ENCODE peak calls at places on chromosomes 7 and 10, in eight cellular contexts. One of them, this sample, is unnamed.

GRCh38 chr10:76035728-76036409 is 604.4 kb downstream of the LRMDA start:
- DNase-seq in heart right ventricle: no peak
- DNase-seq in PC-3: no peak
- DNase-seq in HCT116: no peak
- DNase-seq in pancreas: peak; percentile 18
- DNase-seq in IMR-90: no peak
- DNase-seq in CD8-positive, alpha-beta T cell: no peak
- DNase-seq in fibroblast of the aortic adventitia: no peak
- DNase-seq in this sample: no peak

GRCh38 chr7:155979566-155979965 is 167.3 kb upstream of the SHH start:
- DNase-seq in heart right ventricle: no peak
- DNase-seq in PC-3: no peak
- DNase-seq in HCT116: no peak
- DNase-seq in pancreas: no peak
- DNase-seq in IMR-90: no peak
- DNase-seq in CD8-positive, alpha-beta T cell: no peak
- DNase-seq in fibroblast of the aortic adventitia: no peak
- DNase-seq in this sample: no peak

GRCh38 chr10:129094233-129094632 is 372.8 kb upstream of the MGMT start:
- DNase-seq in heart right ventricle: no peak
- DNase-seq in PC-3: no peak
- DNase-seq in HCT116: no peak
- DNase-seq in pancreas: no peak
- DNase-seq in IMR-90: no peak
- DNase-seq in CD8-positive, alpha-beta T cell: no peak
- DNase-seq in fibroblast of the aortic adventitia: no peak
- DNase-seq in this sample: no peak

GRCh38 chr10:25811141-25811685 is 122.8 kb upstream of the MYO3A start:
- DNase-seq in heart right ventricle: no peak
- DNase-seq in PC-3: no peak
- DNase-seq in HCT116: no peak
- DNase-seq in pancreas: no peak
- DNase-seq in IMR-90: no peak
- DNase-seq in CD8-positive, alpha-beta T cell: no peak
- DNase-seq in fibroblast of the aortic adventitia: no peak
- DNase-seq in this sample: no peak

GRCh38 chr7:151759591-151760042 is 117.3 kb downstream of the PRKAG2 start:
- DNase-seq in heart right ventricle: peak; percentile 60
- DNase-seq in PC-3: peak; percentile 76
- DNase-seq in HCT116: peak; percentile 57
- DNase-seq in pancreas: peak; percentile 65
- DNase-seq in IMR-90: peak; percentile 65
- DNase-seq in CD8-positive, alpha-beta T cell: peak; percentile 31
- DNase-seq in fibroblast of the aortic adventitia: peak; percentile 70
- DNase-seq in this sample: no peak

GRCh38 chr10:3065622-3066021 is 1.7 kb upstream of the PFKP start:
- DNase-seq in heart right ventricle: peak; percentile 80
- DNase-seq in PC-3: no peak
- DNase-seq in HCT116: no peak
- DNase-seq in pancreas: no peak
- DNase-seq in IMR-90: no peak
- DNase-seq in CD8-positive, alpha-beta T cell: no peak
- DNase-seq in fibroblast of the aortic adventitia: no peak
- DNase-seq in this sample: no peak

GRCh38 chr7:31488562-31489203 is 25.2 kb upstream of the ITPRID1 start:
- DNase-seq in heart right ventricle: peak; percentile 6
- DNase-seq in PC-3: peak; percentile 87
- DNase-seq in HCT116: peak; percentile 41
- DNase-seq in pancreas: no peak
- DNase-seq in IMR-90: no peak
- DNase-seq in CD8-positive, alpha-beta T cell: no peak
- DNase-seq in fibroblast of the aortic adventitia: peak; percentile 53
- DNase-seq in this sample: peak; percentile 13

GRCh38 chr7:33979807-33980355 is 74.5 kb downstream of the BMPER start:
- DNase-seq in heart right ventricle: no peak
- DNase-seq in PC-3: peak; percentile 63
- DNase-seq in HCT116: no peak
- DNase-seq in pancreas: no peak
- DNase-seq in IMR-90: peak; percentile 99
- DNase-seq in CD8-positive, alpha-beta T cell: no peak
- DNase-seq in fibroblast of the aortic adventitia: peak; percentile 97
- DNase-seq in this sample: no peak

GRCh38 chr10:114708717-114709352 is 50.8 kb upstream of the ABLIM1 start:
- DNase-seq in heart right ventricle: no peak
- DNase-seq in PC-3: peak; percentile 85
- DNase-seq in HCT116: peak; percentile 52
- DNase-seq in pancreas: no peak
- DNase-seq in IMR-90: peak; percentile 89
- DNase-seq in CD8-positive, alpha-beta T cell: no peak
- DNase-seq in fibroblast of the aortic adventitia: peak; percentile 62
- DNase-seq in this sample: no peak

GRCh38 chr7:16562456-16563220 is 36.0 kb downstream of the LRRC72 start:
- DNase-seq in heart right ventricle: no peak
- DNase-seq in PC-3: no peak
- DNase-seq in HCT116: no peak
- DNase-seq in pancreas: no peak
- DNase-seq in IMR-90: no peak
- DNase-seq in CD8-positive, alpha-beta T cell: no peak
- DNase-seq in fibroblast of the aortic adventitia: no peak
- DNase-seq in this sample: no peak

GRCh38 chr10:95550073-95550672 is 11.0 kb downstream of the SORBS1 start:
- DNase-seq in heart right ventricle: no peak
- DNase-seq in PC-3: peak; percentile 4
- DNase-seq in HCT116: no peak
- DNase-seq in pancreas: no peak
- DNase-seq in IMR-90: no peak
- DNase-seq in CD8-positive, alpha-beta T cell: no peak
- DNase-seq in fibroblast of the aortic adventitia: no peak
- DNase-seq in this sample: peak; percentile 67

GRCh38 chr10:8829592-8829991 is 775.1 kb downstream of the GATA3 start:
- DNase-seq in heart right ventricle: no peak
- DNase-seq in PC-3: peak; percentile 50
- DNase-seq in HCT116: no peak
- DNase-seq in pancreas: no peak
- DNase-seq in IMR-90: no peak
- DNase-seq in CD8-positive, alpha-beta T cell: no peak
- DNase-seq in fibroblast of the aortic adventitia: no peak
- DNase-seq in this sample: no peak

GRCh38 chr7:76260171-76260703 is 42.2 kb upstream of the HSPB1 start:
- DNase-seq in heart right ventricle: no peak
- DNase-seq in PC-3: peak; percentile 39
- DNase-seq in HCT116: peak; percentile 32
- DNase-seq in pancreas: no peak
- DNase-seq in IMR-90: no peak
- DNase-seq in CD8-positive, alpha-beta T cell: no peak
- DNase-seq in fibroblast of the aortic adventitia: no peak
- DNase-seq in this sample: no peak

GRCh38 chr7:106548491-106548890 is 112.5 kb downstream of the CCDC71L start:
- DNase-seq in heart right ventricle: no peak
- DNase-seq in PC-3: no peak
- DNase-seq in HCT116: no peak
- DNase-seq in pancreas: no peak
- DNase-seq in IMR-90: no peak
- DNase-seq in CD8-positive, alpha-beta T cell: no peak
- DNase-seq in fibroblast of the aortic adventitia: no peak
- DNase-seq in this sample: no peak

GRCh38 chr10:4509405-4509804 is 316.6 kb upstream of the AKR1E2 start:
- DNase-seq in heart right ventricle: no peak
- DNase-seq in PC-3: no peak
- DNase-seq in HCT116: no peak
- DNase-seq in pancreas: no peak
- DNase-seq in IMR-90: no peak
- DNase-seq in CD8-positive, alpha-beta T cell: no peak
- DNase-seq in fibroblast of the aortic adventitia: no peak
- DNase-seq in this sample: no peak

GRCh38 chr10:25522946-25523608 is 348.3 kb downstream of the GPR158 start:
- DNase-seq in heart right ventricle: no peak
- DNase-seq in PC-3: peak; percentile 21
- DNase-seq in HCT116: no peak
- DNase-seq in pancreas: no peak
- DNase-seq in IMR-90: no peak
- DNase-seq in CD8-positive, alpha-beta T cell: no peak
- DNase-seq in fibroblast of the aortic adventitia: peak; percentile 6
- DNase-seq in this sample: no peak

GRCh38 chr10:33979195-33979594 is 644.7 kb upstream of the NRP1 start:
- DNase-seq in heart right ventricle: no peak
- DNase-seq in PC-3: no peak
- DNase-seq in HCT116: no peak
- DNase-seq in pancreas: no peak
- DNase-seq in IMR-90: no peak
- DNase-seq in CD8-positive, alpha-beta T cell: no peak
- DNase-seq in fibroblast of the aortic adventitia: no peak
- DNase-seq in this sample: no peak

GRCh38 chr10:71512794-71513379 is 116.2 kb downstream of the CDH23 start:
- DNase-seq in heart right ventricle: no peak
- DNase-seq in PC-3: peak; percentile 71
- DNase-seq in HCT116: peak; percentile 6
- DNase-seq in pancreas: peak; percentile 51
- DNase-seq in IMR-90: no peak
- DNase-seq in CD8-positive, alpha-beta T cell: no peak
- DNase-seq in fibroblast of the aortic adventitia: no peak
- DNase-seq in this sample: peak; percentile 85

GRCh38 chr10:88062385-88062784 is 199.0 kb downstream of the PTEN start:
- DNase-seq in heart right ventricle: peak; percentile 10
- DNase-seq in PC-3: no peak
- DNase-seq in HCT116: no peak
- DNase-seq in pancreas: no peak
- DNase-seq in IMR-90: peak; percentile 30
- DNase-seq in CD8-positive, alpha-beta T cell: no peak
- DNase-seq in fibroblast of the aortic adventitia: no peak
- DNase-seq in this sample: no peak
- H3K4me3 ChIP-seq in heart right ventricle: no peak overlapping the region
- H3K4me3 ChIP-seq in PC-3: no peak overlapping the region
- H3K4me3 ChIP-seq in HCT116: no peak overlapping the region
- H3K4me3 ChIP-seq in pancreas: no peak overlapping the region
- H3K4me3 ChIP-seq in IMR-90: no peak overlapping the region
- H3K4me3 ChIP-seq in CD8-positive, alpha-beta T cell: no peak overlapping the region
- H3K4me3 ChIP-seq in fibroblast of the aortic adventitia: no peak overlapping the region
- H3K4me3 ChIP-seq in this sample: no peak overlapping the region

GRCh38 chr7:93407239-93407638 is 167.3 kb downstream of the CALCR start:
- DNase-seq in heart right ventricle: no peak
- DNase-seq in PC-3: no peak
- DNase-seq in HCT116: no peak
- DNase-seq in pancreas: no peak
- DNase-seq in IMR-90: no peak
- DNase-seq in CD8-positive, alpha-beta T cell: no peak
- DNase-seq in fibroblast of the aortic adventitia: no peak
- DNase-seq in this sample: no peak
- H3K4me3 ChIP-seq in heart right ventricle: no peak overlapping the region
- H3K4me3 ChIP-seq in PC-3: no peak overlapping the region
- H3K4me3 ChIP-seq in HCT116: no peak overlapping the region
- H3K4me3 ChIP-seq in pancreas: no peak overlapping the region
- H3K4me3 ChIP-seq in IMR-90: no peak overlapping the region
- H3K4me3 ChIP-seq in CD8-positive, alpha-beta T cell: no peak overlapping the region
- H3K4me3 ChIP-seq in fibroblast of the aortic adventitia: no peak overlapping the region
- H3K4me3 ChIP-seq in this sample: no peak overlapping the region

DNA sequence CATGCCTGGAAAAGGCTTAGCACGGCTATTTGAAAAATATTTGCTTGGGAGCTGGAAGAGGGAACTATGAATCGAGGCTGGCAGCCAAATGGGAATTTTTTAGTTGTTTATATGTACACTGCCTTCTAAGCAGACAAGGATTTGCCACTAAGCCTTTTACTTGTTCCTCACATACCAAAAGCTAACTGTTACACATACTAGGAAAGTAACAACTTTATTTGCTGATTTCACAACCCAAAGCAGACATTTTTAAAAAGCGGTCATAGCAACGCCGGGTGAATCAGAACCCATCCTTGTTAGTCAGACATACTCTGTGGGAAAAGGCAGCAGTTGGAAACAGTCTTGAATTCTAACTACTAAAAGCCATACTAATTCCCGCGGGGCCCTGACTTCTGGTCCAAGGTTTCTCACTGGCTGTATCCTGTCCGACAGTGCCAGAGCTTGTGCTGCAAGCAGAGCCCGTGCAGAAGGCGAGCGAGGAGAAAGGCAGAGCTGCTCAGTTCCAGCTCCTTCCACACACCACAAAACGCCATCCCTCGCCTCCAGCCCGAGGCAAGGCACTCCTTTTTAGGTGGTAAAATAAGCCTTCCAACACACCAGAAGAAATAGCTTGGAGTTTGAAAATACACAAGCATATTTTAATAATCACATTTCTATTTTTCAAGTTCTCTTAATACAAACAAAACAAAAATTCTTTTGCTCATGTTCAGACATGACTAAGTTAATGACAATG is 89.2 kb downstream of the RNF216 start:
- DNase-seq in heart right ventricle: peak; percentile 91
- DNase-seq in PC-3: peak; percentile 93
- DNase-seq in HCT116: no peak
- DNase-seq in pancreas: peak; percentile 41
- DNase-seq in IMR-90: peak; percentile 98
- DNase-seq in CD8-positive, alpha-beta T cell: no peak
- DNase-seq in fibroblast of the aortic adventitia: peak; percentile 99
- DNase-seq in this sample: peak; percentile 46
- H3K4me3 ChIP-seq in heart right ventricle: no peak overlapping the region
- H3K4me3 ChIP-seq in PC-3: peak overlapping the region; percentile 62
- H3K4me3 ChIP-seq in HCT116: no peak overlapping the region
- H3K4me3 ChIP-seq in pancreas: no peak overlapping the region
- H3K4me3 ChIP-seq in IMR-90: no peak overlapping the region
- H3K4me3 ChIP-seq in CD8-positive, alpha-beta T cell: no peak overlapping the region
- H3K4me3 ChIP-seq in fibroblast of the aortic adventitia: peak overlapping the region; percentile 42
- H3K4me3 ChIP-seq in this sample: no peak overlapping the region

DNA sequence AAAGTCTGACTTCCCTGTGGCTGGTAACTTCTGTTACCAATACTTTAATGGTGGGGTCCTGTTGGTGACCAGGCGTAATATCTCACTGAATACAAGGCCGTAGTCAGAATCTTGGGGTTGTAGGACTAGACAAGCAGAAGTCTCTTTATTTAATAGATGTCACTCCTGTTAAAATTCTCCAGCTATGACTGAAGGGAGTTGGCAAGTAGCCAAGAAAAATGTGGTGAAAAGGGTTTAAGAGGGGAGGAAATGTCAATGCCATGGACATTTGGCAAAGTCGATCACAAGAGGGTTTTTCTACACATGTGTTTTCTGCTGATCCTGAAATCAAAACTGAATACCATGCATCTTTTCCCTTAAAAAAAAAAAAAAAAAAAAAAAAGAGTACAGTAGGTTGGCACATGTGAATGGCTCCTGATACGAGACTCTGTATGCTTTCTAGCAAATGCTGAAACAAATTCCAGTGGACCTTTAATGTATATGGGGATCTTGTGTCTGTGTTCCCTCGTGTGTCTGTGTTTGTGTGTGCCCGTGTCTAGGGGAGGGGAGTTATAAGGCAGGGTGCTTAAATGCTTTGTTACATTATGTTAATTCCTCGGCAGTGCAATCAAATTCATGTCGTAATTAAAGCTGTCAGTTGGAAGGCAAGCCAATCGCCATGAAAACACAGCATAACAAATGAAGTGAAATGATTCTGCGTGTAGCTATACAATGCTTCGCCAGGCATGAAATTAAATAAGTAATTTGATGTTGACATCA is 533.7 kb downstream of the AUTS2 start:
- DNase-seq in heart right ventricle: no peak
- DNase-seq in PC-3: no peak
- DNase-seq in HCT116: no peak
- DNase-seq in pancreas: no peak
- DNase-seq in IMR-90: no peak
- DNase-seq in CD8-positive, alpha-beta T cell: no peak
- DNase-seq in fibroblast of the aortic adventitia: no peak
- DNase-seq in this sample: no peak
- H3K4me3 ChIP-seq in heart right ventricle: no peak overlapping the region
- H3K4me3 ChIP-seq in PC-3: no peak overlapping the region
- H3K4me3 ChIP-seq in HCT116: no peak overlapping the region
- H3K4me3 ChIP-seq in pancreas: no peak overlapping the region
- H3K4me3 ChIP-seq in IMR-90: no peak overlapping the region
- H3K4me3 ChIP-seq in CD8-positive, alpha-beta T cell: no peak overlapping the region
- H3K4me3 ChIP-seq in fibroblast of the aortic adventitia: no peak overlapping the region
- H3K4me3 ChIP-seq in this sample: no peak overlapping the region